ENCODE peak calls at places on chromosomes 5 and 9, in ten cellular contexts. P is tibial artery; T is lower lobe of right lung; Z is fibroblast of lung; S is CD4-positive, alpha-beta T cell; A is heart left ventricle; K is CD8-positive, alpha-beta T cell; M is brain microvascular endothelial cell; G is mammary epithelial cell; R is heart right ventricle. H is an unnamed sample.

GRCh38 chr9:35696520-35697215 is 6.9 kb upstream of the TPM2 start:
- DNase-seq in Z (peak; percentile 55), R (peak; percentile 46), S (peak; percentile 29), A (peak; percentile 59), M (no peak), G (peak; percentile 42), T (peak; percentile 61), P (peak; percentile 80), K (peak; percentile 73), H (no peak)

GRCh38 chr5:143341807-143342570 is 61.5 kb downstream of the NR3C1 start:
- DNase-seq in M (peak; percentile 60), A (no peak), Z (peak; percentile 86), R (no peak), K (no peak), G (peak; percentile 73), T (no peak), S (no peak), P (no peak), H (no peak)

GRCh38 chr5:78527054-78527884 is 121.3 kb downstream of the LHFPL2 start:
- DNase-seq in G (peak; percentile 89), R (no peak), A (peak; percentile 79), T (peak; percentile 54), Z (peak; percentile 91), S (no peak), M (peak; percentile 98), P (peak; percentile 93), K (no peak), H (peak; percentile 92)

GRCh38 chr5:74766348-74766886 is 500 bp downstream of the GFM2 start:
- DNase-seq in R (no peak), S (no peak), G (peak; percentile 34), T (no peak), Z (peak; percentile 73), P (no peak), A (no peak), K (no peak), M (no peak), H (no peak)

GRCh38 chr5:39498247-39498952 is 73.6 kb upstream of the DAB2 start:
- DNase-seq in A (no peak), M (peak; percentile 31), G (peak; percentile 28), K (no peak), S (no peak), P (no peak), R (no peak), Z (peak; percentile 48), T (no peak), H (no peak)

GRCh38 chr5:95511606-95512005 is 43.2 kb downstream of the SKIC3 start:
- DNase-seq in Z (no peak), M (no peak), T (no peak), R (no peak), A (no peak), G (no peak), S (no peak), P (no peak), K (no peak), H (no peak)

GRCh38 chr5:134438641-134439621 is 27.2 kb upstream of the CDKN2AIPNL start:
- DNase-seq in M (peak; percentile 72), A (peak; percentile 75), K (no peak), T (peak; percentile 88), Z (peak; percentile 98), G (peak; percentile 98), S (no peak), P (peak; percentile 83), R (peak; percentile 58), H (peak; percentile 83)

GRCh38 chr5:123929055-123929474 is 417.1 kb downstream of the CSNK1G3 start:
- DNase-seq in Z (no peak), R (no peak), P (no peak), A (no peak), M (no peak), G (no peak), S (no peak), K (no peak), T (no peak), H (no peak)

GRCh38 chr5:64074533-64074932 is 91.1 kb upstream of the RNF180 start:
- DNase-seq in K (no peak), R (no peak), A (no peak), G (peak; percentile 31), M (peak; percentile 34), T (no peak), Z (peak; percentile 34), P (no peak), S (no peak), H (no peak)

GRCh38 chr5:56549096-56549886 is 266.1 kb upstream of the MAP3K1 start:
- DNase-seq in P (no peak), R (no peak), G (no peak), Z (no peak), S (no peak), M (no peak), T (no peak), K (no peak), A (no peak), H (no peak)

GRCh38 chr9:136133191-136133958 is 14.7 kb upstream of the TMEM250 start:
- DNase-seq in M (no peak), P (no peak), Z (peak; percentile 12), R (no peak), S (no peak), K (no peak), A (no peak), G (no peak), T (no peak), H (no peak)

GRCh38 chr9:25177858-25178257 is 500.4 kb downstream of the TUSC1 start:
- DNase-seq in A (no peak), M (no peak), S (no peak), R (no peak), Z (no peak), P (no peak), K (no peak), G (no peak), T (no peak), H (no peak)

GRCh38 chr5:140842798-140843733 is 2.1 kb downstream of the PCDHA8 start:
- DNase-seq in S (no peak), A (no peak), M (no peak), R (no peak), P (no peak), G (no peak), K (no peak), Z (no peak), T (no peak), H (no peak)

DNA sequence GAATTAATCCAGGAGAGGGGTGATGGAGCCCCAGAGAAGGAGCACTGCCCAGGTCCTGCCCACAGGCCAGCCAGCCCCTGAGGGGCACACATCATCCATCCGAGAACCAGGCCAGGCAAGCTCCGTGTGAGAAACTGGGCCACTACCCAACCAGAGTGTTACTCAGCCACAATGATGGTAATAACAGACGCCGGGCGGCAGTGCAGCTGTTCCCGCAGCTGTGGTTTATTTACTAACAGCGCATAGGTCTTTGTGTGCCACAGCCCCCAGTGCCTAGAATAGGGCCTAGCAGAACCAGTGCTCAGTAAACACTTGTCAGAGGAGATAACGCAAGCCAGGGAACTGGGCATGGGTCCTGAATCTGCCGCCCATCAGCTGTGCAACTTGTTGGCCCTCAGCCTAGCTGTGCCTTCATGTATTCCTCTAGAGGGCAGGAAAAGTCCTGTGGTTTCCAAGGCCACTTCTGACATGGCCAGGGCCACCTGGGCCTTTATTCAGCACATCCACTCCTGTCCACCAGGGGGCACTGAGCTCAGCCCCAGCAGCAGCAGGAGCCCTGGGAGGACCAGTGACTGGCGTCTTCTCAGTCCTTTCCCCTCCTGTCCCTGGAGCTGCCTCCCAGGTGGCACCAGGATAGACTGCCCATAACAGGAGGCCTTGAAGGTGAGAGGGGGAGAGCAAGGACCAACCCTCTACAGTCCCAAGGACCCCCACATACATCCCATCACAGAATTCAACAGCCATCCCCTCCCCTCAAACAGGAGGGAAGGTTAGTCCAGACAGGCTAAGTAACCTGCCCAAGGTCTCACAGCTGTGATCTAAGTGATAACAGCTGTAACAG is 2.1 kb downstream of the MXD3 start:
- DNase-seq in T (peak; percentile 80), R (peak; percentile 54), A (peak; percentile 62), M (peak; percentile 53), S (peak; percentile 61), G (peak; percentile 62), K (peak; percentile 82), P (peak; percentile 76), Z (peak; percentile 83), H (no peak)
- H3K27ac ChIP-seq in T (no peak overlapping the region), R (no peak overlapping the region), A (no peak overlapping the region), M (no peak overlapping the region), S (no peak overlapping the region), G (no peak overlapping the region), K (no peak overlapping the region), P (no peak overlapping the region), Z (peak overlapping the region; percentile 17), H (no peak overlapping the region)

GRCh38 chr9:92948632-92949031 is 1.3 kb downstream of the FGD3 start:
- DNase-seq in S (no peak), G (no peak), A (no peak), P (no peak), Z (no peak), R (no peak), T (no peak), K (no peak), M (no peak), H (peak; percentile 33)
- TF ChIP-seq CTCF in S (no peak), G (no peak), A (no peak), P (no peak), Z (no peak), R (no peak), T (no peak), K (no peak), M (no peak), H (no peak)

GRCh38 chr5:43078956-43079355 is 38.8 kb upstream of the ANXA2R start:
- DNase-seq in A (no peak), S (no peak), R (no peak), G (peak; percentile 41), K (no peak), P (no peak), M (peak; percentile 82), T (no peak), Z (peak; percentile 48), H (no peak)

GRCh38 chr5:43075319-43076293 is 35.5 kb upstream of the ANXA2R start:
- DNase-seq in M (peak; percentile 82), Z (no peak), R (peak; percentile 44), S (no peak), A (no peak), T (no peak), P (peak; percentile 77), K (no peak), G (no peak), H (peak; percentile 73)

GRCh38 chr5:43073597-43074546 is 33.8 kb upstream of the ANXA2R start:
- DNase-seq in K (peak; percentile 61), M (peak; percentile 41), A (no peak), T (no peak), S (peak; percentile 49), Z (peak; percentile 36), R (no peak), G (peak; percentile 21), P (no peak), H (no peak)

GRCh38 chr5:43074987-43075318 is 34.8 kb upstream of the ANXA2R start:
- DNase-seq in Z (no peak), K (no peak), T (no peak), G (no peak), S (no peak), M (no peak), P (no peak), R (no peak), A (no peak), H (peak; percentile 73)
- H3K27ac ChIP-seq in Z (peak overlapping the region; percentile 34), K (no peak overlapping the region), T (peak overlapping the region; percentile 59), G (no peak overlapping the region), S (no peak overlapping the region), M (peak overlapping the region; percentile 64), P (peak overlapping the region; percentile 22), R (peak overlapping the region; percentile 39), A (peak overlapping the region; percentile 58), H (peak overlapping the region; percentile 59)

DNA sequence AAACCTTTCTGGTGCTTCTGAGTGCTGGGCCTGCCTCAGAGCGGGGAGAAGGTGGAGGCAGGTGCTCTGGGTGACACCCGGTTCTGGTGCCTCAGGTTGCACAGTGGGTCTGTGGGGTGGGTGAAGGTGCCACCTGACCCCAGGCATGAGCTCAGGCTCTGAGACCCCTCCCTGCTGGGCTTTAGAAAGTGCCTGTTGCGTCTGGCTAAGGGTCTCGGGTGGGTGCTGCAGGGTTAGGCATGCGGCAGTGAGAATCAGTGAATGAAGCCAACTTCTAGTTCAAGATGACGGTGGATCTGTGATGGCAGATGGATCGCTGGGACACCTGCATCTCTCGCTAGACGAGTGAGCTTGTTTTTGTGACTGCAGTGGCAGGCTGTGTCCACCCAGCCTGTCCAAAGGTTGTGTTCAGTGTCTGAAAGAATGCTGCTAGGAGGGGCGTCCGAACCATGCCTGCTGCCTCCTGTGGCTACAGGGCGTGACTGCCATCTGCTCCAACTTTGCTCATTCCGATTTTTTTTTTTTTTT is 5.0 kb downstream of the SQSTM1 start:
- DNase-seq in S (no peak), P (no peak), M (no peak), Z (no peak), A (no peak), G (no peak), R (no peak), K (no peak), T (no peak), H (no peak)
- TF ChIP-seq CTCF in S (no peak), P (no peak), M (peak; percentile 11), Z (no peak), A (no peak), G (no peak), R (no peak), K (no peak), T (no peak), H (no peak)